ENCODE peak calls at places on chromosome X, in seven cellular contexts. R is HepG2, E is GM12878, G is HCT116, I is K562, B is SK-N-SH, X is H1. W is an unnamed sample.

GRCh38 chrX:15301924-15302323 is 13.5 kb downstream of the ASB11 start:
- DNase-seq in X (no peak), I (no peak), R (no peak), G (no peak), B (no peak), E (no peak), W (no peak)

GRCh38 chrX:99800016-99800415 is 610.1 kb downstream of the PCDH19 start:
- DNase-seq in G (no peak), I (no peak), B (no peak), R (no peak), X (no peak), E (no peak), W (no peak)

GRCh38 chrX:68041110-68041509 is 392.2 kb downstream of the OPHN1 start:
- DNase-seq in X (no peak), E (no peak), B (no peak), I (no peak), G (no peak), R (no peak), W (no peak)

GRCh38 chrX:3346436-3347329 is at the start of gene MXRA5:
- DNase-seq in E (no peak), I (no peak), X (no peak), G (no peak), B (peak; percentile 13), R (no peak), W (peak; percentile 8)

GRCh38 chrX:104921606-104922205 is 298.8 kb downstream of the TEX13A start:
- DNase-seq in X (no peak), E (no peak), G (no peak), R (no peak), B (no peak), I (no peak), W (no peak)

GRCh38 chrX:150779367-150779766 is 86.2 kb downstream of the MTMR1 start:
- DNase-seq in G (no peak), I (no peak), X (no peak), R (no peak), E (no peak), B (no peak), W (no peak)

GRCh38 chrX:75038925-75039324 is 113.7 kb upstream of the NEXMIF start:
- DNase-seq in B (no peak), X (no peak), E (peak; percentile 11), R (peak; percentile 10), G (peak; percentile 8), I (no peak), W (no peak)

GRCh38 chrX:46737041-46737440 is 21.9 kb downstream of the SLC9A7 start:
- DNase-seq in X (no peak), B (no peak), I (no peak), G (no peak), R (no peak), E (no peak), W (no peak)

GRCh38 chrX:101958139-101958538 is 26.3 kb upstream of the ZMAT1 start:
- DNase-seq in E (no peak), B (no peak), X (no peak), R (no peak), I (no peak), G (no peak), W (no peak)

GRCh38 chrX:39518451-39519212 is 579.1 kb downstream of the BCOR start:
- DNase-seq in X (no peak), B (peak; percentile 55), G (no peak), E (no peak), R (no peak), I (no peak), W (no peak)

GRCh38 chrX:72621163-72621562 is 48.5 kb upstream of the HDAC8 start:
- DNase-seq in R (no peak), X (no peak), B (no peak), I (no peak), E (no peak), G (no peak), W (no peak)

GRCh38 chrX:46788902-46789301 is 30.0 kb upstream of the SLC9A7 start:
- DNase-seq in E (no peak), I (no peak), B (no peak), R (no peak), G (no peak), X (no peak), W (no peak)

GRCh38 chrX:18146954-18147353 is 73.7 kb downstream of the BEND2 start:
- DNase-seq in X (no peak), G (no peak), B (no peak), R (peak; percentile 1), E (no peak), I (peak; percentile 25), W (peak; percentile 9)

GRCh38 chrX:151722241-151722846 is 6.5 kb downstream of the FATE1 start:
- DNase-seq in X (peak; percentile 43), G (peak; percentile 2), E (no peak), B (peak; percentile 58), R (peak; percentile 7), I (peak; percentile 65), W (peak; percentile 15)

GRCh38 chrX:100207331-100208024 is 202.6 kb downstream of the PCDH19 start:
- DNase-seq in B (no peak), E (no peak), G (no peak), I (no peak), R (no peak), X (no peak), W (no peak)

DNA sequence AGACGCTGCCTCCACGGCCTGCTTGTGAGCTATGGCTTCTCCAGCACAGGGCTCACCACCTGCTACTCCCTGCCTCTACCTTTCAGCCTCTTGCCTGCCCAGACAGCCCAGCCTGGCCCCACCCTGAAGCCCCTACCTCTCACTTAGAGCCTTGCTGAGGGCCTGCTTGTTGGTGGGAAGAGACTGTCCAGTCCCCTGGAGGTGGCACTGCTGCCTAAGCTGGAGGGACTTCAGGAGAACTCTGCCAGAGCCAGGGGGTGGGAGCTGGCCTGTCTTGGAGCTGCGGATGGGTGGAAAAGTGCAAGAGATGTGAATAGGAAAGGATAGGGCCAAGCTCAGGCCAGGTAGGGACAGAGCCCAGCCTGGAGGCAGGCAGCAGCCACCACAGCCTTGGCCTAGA is 2.7 kb upstream of the ZNF185 start:
- DNase-seq in G (no peak), B (no peak), X (no peak), I (no peak), R (no peak), E (no peak), W (no peak)
- TF ChIP-seq JUND in G (no peak), B (no peak), X (no peak), I (no peak), R (no peak), E (no peak), W (no peak)

DNA sequence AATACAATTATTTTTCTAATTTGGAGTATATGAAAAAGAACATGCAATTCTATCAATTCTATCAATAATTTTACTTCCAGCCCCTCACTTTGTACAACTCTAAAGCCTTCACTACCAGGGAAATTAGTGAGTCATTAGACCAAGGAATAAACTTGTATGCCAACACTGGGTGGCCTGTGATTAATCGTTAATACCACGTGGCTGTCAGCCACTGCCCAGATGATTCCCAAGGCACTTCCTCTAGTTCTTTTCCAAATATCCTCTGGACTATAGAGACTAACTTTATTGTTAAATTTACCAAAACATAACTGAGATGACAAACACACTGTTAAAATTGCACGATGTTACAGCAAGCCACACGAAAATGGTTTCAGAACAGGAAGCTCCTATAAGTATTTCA is 45.7 kb downstream of the MID1 start:
- DNase-seq in E (no peak), I (no peak), X (no peak), G (no peak), B (no peak), R (no peak), W (no peak)
- TF ChIP-seq JUND in E (no peak), I (no peak), X (no peak), G (no peak), B (no peak), R (no peak), W (no peak)

GRCh38 chrX:47836164-47837072 is at the start of gene ZNF81:
- DNase-seq in G (peak; percentile 90), E (peak; percentile 91), B (peak; percentile 86), R (peak; percentile 93), X (peak; percentile 85), I (peak; percentile 88), W (peak; percentile 98)

GRCh38 chrX:47828984-47829383 is 7.7 kb upstream of the ZNF81 start:
- DNase-seq in G (no peak), B (no peak), X (no peak), R (no peak), I (no peak), E (no peak), W (no peak)

DNA sequence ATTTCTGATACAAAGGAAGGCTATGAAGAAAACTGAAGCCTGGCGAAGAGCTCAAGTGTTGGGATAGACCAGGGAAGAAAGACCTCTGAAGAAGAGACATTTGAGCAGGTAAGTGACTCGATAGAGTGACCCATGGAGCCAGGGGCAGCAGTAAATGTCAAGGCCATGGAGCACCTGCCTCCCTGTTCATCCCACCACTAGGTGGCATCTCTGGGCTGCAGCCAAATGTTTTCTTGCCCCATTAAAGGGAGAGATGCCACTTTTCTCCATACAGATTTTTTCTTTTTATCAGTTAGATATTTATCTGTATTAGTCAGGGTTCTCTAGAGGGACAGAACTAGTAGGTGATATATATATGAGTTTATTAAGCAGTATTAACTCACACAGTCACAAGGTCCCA is 4.9 kb upstream of the ZNF81 start:
- DNase-seq in G (peak; percentile 19), E (no peak), X (no peak), I (peak; percentile 42), B (peak; percentile 64), R (peak; percentile 29), W (peak; percentile 73)
- TF ChIP-seq JUND in G (no peak), E (no peak), X (no peak), I (no peak), B (no peak), R (no peak), W (no peak)

GRCh38 chrX:53094584-53094908 is 604 bp downstream of the KANTR start:
- DNase-seq in R (no peak), E (no peak), G (no peak), I (no peak), B (no peak), X (no peak), W (no peak)

GRCh38 chrX:53093177-53093655 is 726 bp upstream of the KANTR start:
- DNase-seq in G (peak; percentile 65), R (peak; percentile 58), X (no peak), E (no peak), B (peak; percentile 78), I (peak; percentile 71), W (peak; percentile 46)

GRCh38 chrX:53095796-53096195 is 1.9 kb downstream of the KANTR start:
- DNase-seq in G (no peak), I (no peak), E (no peak), R (no peak), B (no peak), X (no peak), W (no peak)

GRCh38 chrX:53091354-53091753 is 2.6 kb upstream of the KANTR start:
- DNase-seq in E (no peak), I (no peak), X (no peak), B (no peak), R (no peak), G (no peak), W (no peak)

DNA sequence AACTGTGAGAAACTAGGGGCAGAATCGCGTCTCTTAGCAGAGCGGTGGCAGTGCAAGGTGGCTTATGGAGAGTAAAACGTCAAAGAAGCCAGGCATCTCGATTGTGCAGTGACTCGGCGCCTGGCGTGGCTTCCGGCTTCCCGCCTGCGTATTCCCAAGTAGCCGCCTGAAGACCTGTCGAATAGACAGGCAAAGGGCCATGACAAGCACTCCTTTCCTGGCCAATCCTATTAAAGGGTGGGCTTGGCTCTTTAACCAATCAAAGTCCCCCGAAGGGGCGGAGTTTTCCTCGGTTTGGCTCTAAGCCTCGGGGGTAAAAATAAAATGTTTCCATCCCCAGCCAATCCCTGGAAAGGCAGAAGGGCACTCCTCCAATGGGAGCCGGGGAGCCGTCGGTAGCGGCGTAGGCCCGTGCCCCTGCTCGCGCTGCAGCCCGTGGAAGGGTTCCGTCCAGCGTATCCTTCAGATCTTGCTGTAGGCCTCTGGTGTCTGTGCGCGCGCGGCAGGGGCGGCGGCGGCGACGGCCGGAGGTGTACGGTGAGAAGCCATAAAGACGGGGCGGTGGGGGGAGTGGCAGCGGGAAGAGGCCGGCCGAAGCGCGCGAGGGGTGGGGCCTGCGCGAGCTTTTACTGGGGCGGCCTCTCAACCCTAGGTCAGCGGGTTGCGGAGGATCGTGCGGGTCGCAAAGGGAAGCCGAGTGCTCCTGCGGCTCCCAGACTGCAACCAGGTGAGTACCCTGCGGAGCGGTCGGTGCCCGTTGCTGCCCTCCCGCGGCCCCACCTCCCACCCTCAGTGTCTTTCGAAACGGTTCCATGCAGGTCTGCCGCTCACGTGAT is at the start of gene KANTR:
- DNase-seq in E (peak; percentile 73), R (peak; percentile 94), G (peak; percentile 90), X (peak; percentile 62), B (peak; percentile 89), I (peak; percentile 76), W (peak; percentile 98)
- TF ChIP-seq JUND in E (no peak), R (no peak), G (no peak), X (no peak), B (no peak), I (no peak), W (no peak)